ENCODE peak calls at places on chromosomes 16 and 17, in eight cellular contexts. O is NB4, V is H1, J is A549, Z is SK-N-SH, U is endothelial cell of umbilical vein, C is WTC11, B is HepG2. A is an unnamed sample.

GRCh38 chr17:78174332-78174869 is 6.0 kb downstream of the SYNGR2 start:
- DNase-seq in U (peak), C (no peak), Z (no peak), V (no peak), J (no peak), O (no peak), B (no peak), A (no peak)

GRCh38 chr17:78316867-78317816 is 42.7 kb downstream of the SOCS3 start:
- DNase-seq in B (peak), C (peak), O (peak), J (peak), U (no peak), V (peak), Z (peak), A (peak)

GRCh38 chr16:84292032-84292431 is 2.6 kb upstream of the WFDC1 start:
- DNase-seq in V (no peak), Z (no peak), U (no peak), O (peak), J (no peak), C (no peak), B (no peak), A (no peak)

GRCh38 chr16:15950167-15950854 is 895 bp downstream of the ABCC1 start:
- DNase-seq in O (peak), B (peak), Z (peak), C (no peak), U (peak), J (no peak), V (no peak), A (no peak)

GRCh38 chr16:50271148-50272041 is 5.0 kb downstream of the ADCY7 start:
- DNase-seq in U (no peak), C (no peak), O (no peak), J (no peak), B (peak), Z (no peak), V (no peak), A (no peak)

GRCh38 chr16:57394444-57394843 is 10.1 kb upstream of the CCL17 start:
- DNase-seq in V (no peak), O (no peak), J (no peak), C (no peak), Z (no peak), B (no peak), U (no peak), A (no peak)

GRCh38 chr16:23803591-23804123 is 32.1 kb upstream of the PRKCB start:
- DNase-seq in O (peak), U (peak), Z (peak), J (peak), C (peak), V (peak), B (peak), A (no peak)

GRCh38 chr17:21201302-21201602 is 12.7 kb downstream of the TMEM11 start:
- DNase-seq in O (no peak), Z (peak), C (no peak), J (no peak), B (no peak), V (no peak), U (no peak), A (no peak)

GRCh38 chr16:74936902-74937560 is 47.9 kb downstream of the WDR59 start:
- DNase-seq in U (no peak), C (no peak), B (no peak), V (no peak), Z (no peak), J (no peak), O (peak), A (peak)
- TF ChIP-seq MAX in U (no peak), C (no peak), B (no peak), V (no peak), Z (no peak), J (no peak), O (no peak), A (no peak)

DNA sequence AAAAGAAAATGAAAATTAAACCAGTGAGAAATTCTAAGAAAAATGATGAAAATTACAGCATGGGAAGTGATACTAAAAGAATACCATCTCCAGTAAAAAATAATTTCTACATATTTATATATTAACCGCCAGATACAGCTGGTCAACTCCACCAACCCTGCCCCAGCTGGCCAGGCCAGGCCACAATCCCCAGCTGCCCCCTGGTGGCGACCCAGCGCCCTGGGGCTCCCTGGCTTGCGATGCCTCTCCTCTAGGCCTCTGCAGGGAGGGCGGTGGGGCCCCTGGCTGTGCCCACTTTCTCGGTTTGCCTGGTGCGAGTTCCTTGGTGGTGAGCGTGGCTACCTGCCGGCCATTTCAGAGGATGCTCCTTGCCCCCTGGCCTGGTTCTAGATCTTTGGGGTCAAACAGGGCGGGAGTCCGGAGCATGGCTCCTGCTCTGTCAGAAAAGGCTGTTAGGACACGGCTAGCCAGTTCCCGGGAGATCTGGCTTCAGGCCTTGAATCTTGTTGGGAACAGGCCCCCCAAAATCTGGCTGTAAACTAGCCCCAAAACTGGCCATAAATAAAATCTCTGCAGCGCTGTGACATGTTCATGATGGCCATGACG is 14.5 kb downstream of the GLIS2 start:
- DNase-seq in O (peak), U (peak), C (peak), V (no peak), B (peak), Z (peak), J (peak), A (no peak)
- TF ChIP-seq MAX in O (peak), U (no peak), C (no peak), V (no peak), B (no peak), Z (no peak), J (peak), A (no peak)

GRCh38 chr16:77213542-77214108 is 14.4 kb downstream of the SYCE1L start:
- DNase-seq in B (peak), O (no peak), Z (no peak), C (no peak), J (peak), U (peak), V (no peak), A (no peak)
- TF ChIP-seq MAX in B (no peak), O (no peak), Z (peak), C (no peak), J (peak), U (no peak), V (no peak), A (no peak)

GRCh38 chr17:59916446-59916845 is 23.5 kb downstream of the RPS6KB1 start:
- DNase-seq in V (no peak), B (no peak), J (no peak), O (no peak), Z (no peak), C (no peak), U (no peak), A (no peak)

GRCh38 chr17:59914274-59914854 is 21.4 kb downstream of the RPS6KB1 start:
- DNase-seq in J (peak), V (no peak), Z (peak), C (no peak), U (peak), B (peak), O (peak), A (no peak)
- TF ChIP-seq MAX in J (no peak), V (no peak), Z (no peak), C (no peak), U (no peak), B (no peak), O (no peak), A (no peak)

DNA sequence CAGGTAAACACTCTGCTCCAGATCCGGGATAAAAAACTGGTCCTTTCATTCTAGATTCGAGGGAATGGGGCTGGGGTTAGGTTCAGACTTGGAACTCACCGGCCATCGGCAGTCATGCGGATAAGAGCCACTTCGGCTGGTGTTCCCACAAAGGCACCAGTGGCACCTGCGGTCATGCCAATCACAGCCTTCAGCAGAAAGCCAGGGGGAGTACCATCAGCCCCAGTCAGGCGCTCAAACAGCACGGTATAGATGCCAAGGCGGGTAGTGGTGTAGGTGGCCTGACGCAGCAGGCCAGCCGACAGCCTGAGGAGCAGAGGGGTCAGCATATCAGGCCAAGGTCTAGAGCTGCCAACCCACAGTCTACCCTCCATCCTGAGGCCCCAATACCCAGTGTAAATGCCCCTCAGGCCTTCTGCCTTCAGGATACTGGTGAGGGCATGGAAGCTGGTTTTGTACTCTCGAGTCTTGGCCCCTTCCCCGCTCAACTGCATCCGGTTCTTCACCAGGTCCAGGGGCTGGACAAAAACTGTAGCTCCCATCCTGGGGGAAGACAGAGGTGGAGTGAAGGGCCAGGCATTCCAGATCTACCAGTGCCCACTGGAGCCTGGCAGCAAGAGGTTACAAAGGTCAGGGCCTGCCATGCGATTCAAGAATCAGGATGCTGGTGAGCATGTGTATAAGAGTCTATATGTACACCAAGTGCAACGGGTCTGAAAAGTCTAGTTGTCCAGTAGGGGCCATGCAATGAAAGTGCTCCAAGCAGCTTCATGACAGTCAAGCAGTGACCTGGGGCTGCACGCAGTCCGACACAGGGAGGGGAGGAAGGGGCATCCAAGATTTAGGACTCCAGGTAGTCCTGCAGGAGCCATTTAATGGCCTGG is 934 bp downstream of the SLC25A11 start:
- DNase-seq in Z (no peak), U (no peak), C (no peak), J (no peak), O (no peak), V (no peak), B (no peak), A (no peak)
- TF ChIP-seq MAX in Z (no peak), U (no peak), C (no peak), J (no peak), O (no peak), V (no peak), B (no peak), A (no peak)

DNA sequence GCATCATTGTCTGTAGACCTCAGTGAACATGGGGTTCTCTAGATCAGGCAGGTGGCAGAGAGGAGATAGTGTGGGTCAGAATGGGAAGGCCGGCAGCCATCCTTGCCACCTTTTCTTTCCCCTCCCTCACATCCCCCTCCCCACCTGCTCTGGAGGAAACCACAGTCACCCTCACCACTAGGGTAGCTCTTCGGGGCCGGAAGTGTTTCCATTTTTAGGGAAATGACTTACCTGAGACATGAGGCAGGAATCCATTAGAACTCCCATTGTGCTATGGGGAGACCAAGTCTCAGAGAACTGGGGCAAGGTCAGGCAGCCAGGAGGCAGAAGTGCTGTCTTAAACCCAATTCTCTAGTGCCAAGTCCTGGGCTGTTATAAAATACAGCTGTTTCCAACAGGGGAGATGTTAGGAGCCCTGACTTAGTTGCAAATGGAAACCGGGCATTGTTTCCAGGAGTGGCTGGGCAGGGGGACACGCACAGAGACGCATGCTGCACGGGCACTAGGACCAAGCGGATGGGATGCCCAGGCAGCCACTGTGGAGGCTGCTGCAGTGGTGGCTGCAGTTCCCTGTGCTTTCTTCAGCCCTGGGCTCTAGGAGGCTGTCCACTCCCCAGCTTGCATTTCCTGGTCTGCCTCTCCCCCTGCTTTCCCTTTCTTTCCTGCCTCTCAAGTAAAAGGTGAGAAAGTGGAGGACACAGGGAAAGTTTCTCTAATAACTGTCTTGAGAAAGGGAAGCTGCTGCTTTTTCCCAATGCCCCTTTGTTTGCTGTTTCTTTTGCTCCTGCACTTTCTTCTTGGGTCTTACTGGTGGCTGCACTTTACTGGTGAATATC is 2.8 kb downstream of the HAS3 start:
- DNase-seq in O (no peak), V (no peak), Z (peak), B (no peak), U (no peak), J (no peak), C (peak), A (no peak)
- TF ChIP-seq MAX in O (no peak), V (peak), Z (no peak), B (no peak), U (no peak), J (no peak), C (peak), A (no peak)

GRCh38 chr17:57674894-57675293 is 70.2 kb downstream of the CCDC182 start:
- DNase-seq in J (no peak), O (no peak), V (no peak), Z (no peak), C (no peak), B (no peak), U (no peak), A (no peak)

GRCh38 chr17:57671546-57672204 is 73.4 kb downstream of the CCDC182 start:
- DNase-seq in Z (peak), C (peak), U (peak), J (peak), B (peak), O (peak), V (peak), A (no peak)

GRCh38 chr17:57670769-57671545 is 74.1 kb downstream of the CCDC182 start:
- DNase-seq in V (no peak), C (no peak), U (no peak), Z (no peak), J (no peak), B (no peak), O (no peak), A (no peak)

GRCh38 chr17:57672205-57672632 is 72.9 kb downstream of the CCDC182 start:
- DNase-seq in B (no peak), O (peak), Z (peak), U (no peak), V (no peak), J (no peak), C (no peak), A (no peak)

DNA sequence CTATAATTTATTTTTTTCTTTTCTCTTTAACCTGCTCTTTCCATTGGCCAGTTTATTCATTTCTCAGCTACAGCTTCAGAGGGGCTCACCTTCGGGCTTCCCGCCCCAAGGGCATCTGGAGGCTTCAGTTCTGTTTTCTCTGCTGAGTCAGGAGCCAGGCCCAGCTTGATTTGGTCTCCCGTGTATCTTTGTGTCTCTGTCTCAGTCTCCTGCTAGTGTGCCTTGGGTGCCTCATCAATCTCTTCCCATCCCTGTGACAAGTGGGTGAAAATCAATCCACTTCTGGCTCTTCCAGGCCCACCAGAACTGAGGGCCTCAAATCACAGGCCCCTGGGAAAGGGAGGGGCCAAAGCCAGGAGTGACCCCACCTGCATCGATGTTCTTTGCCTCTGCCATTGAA is 72.1 kb downstream of the CCDC182 start:
- DNase-seq in C (no peak), Z (no peak), V (no peak), O (no peak), B (no peak), U (no peak), J (no peak), A (no peak)
- TF ChIP-seq MAX in C (no peak), Z (no peak), V (no peak), O (no peak), B (no peak), U (no peak), J (no peak), A (no peak)

DNA sequence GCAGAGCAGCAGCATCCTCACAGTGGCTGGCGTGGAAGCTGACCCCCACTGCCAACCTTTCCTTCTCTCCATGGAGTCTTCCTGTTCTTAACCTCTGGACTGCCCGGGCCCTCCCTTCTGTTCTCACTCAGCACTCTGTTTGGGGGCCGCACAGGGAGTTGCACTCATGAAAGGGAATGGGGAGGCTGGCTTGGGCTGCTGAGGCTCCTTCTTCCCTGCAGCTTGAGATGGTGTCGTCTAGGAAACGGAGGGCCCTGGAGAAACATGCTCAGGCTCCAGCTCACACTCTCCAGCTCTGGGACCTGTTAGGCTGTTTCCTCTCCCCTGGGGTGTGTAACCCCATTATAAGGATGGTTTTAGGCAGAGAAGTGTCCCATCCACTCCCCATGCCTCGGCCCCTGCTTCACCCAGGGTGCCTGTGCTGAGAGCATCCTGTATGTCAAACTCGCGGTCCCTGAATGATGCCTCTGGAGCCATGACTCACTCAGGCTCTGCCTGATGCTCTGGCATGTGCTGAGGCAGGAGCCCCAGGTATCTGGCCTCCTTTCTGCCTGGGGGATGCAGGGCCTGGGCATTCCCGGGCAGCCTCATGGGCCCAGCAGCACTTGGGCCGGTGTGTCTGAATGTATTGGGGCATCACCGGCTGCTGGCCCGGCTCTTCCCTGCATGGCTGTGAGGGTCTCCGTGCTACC is 18.9 kb downstream of the TMEM94 start:
- DNase-seq in O (no peak), U (no peak), B (no peak), Z (no peak), C (no peak), J (no peak), V (no peak), A (no peak)
- TF ChIP-seq MAX in O (no peak), U (no peak), B (no peak), Z (no peak), C (no peak), J (no peak), V (no peak), A (no peak)

A was measured in GM12878.